ENCODE peak calls at places on chromosomes 11 and 22, in four cellular contexts. U is H9, E is mammary epithelial cell, B is MM.1S. Q is an unnamed sample.

GRCh38 chr11:132125855-132126841 is 755.7 kb downstream of the NTM start:
- DNase-seq in U (peak), E (peak), B (peak), Q (peak)

GRCh38 chr11:102322560-102322959 is 5.3 kb downstream of the BIRC3 start:
- DNase-seq in U (no peak), B (peak), E (no peak), Q (peak)

GRCh38 chr22:23591203-23591791 is 11.2 kb upstream of the IGLL1 start:
- DNase-seq in U (peak), B (peak), E (peak), Q (peak)

GRCh38 chr22:44191036-44191454 is 10.3 kb downstream of the PARVG start:
- DNase-seq in E (peak), U (no peak), B (no peak), Q (no peak)

GRCh38 chr11:130139401-130139800 is 20.2 kb upstream of the ST14 start:
- DNase-seq in B (no peak), E (no peak), U (no peak), Q (no peak)

GRCh38 chr22:30890689-30891442 is 77.7 kb downstream of the MORC2 start:
- DNase-seq in B (peak), E (peak), U (peak), Q (peak)

GRCh38 chr11:79708319-79708928 is 267.6 kb upstream of the TENM4 start:
- DNase-seq in B (peak), E (peak), U (peak), Q (peak)

GRCh38 chr22:50314455-50315288 is 7.2 kb upstream of the PLXNB2 start:
- DNase-seq in U (peak), E (no peak), B (peak), Q (peak)

GRCh38 chr22:36733271-36733670 is 29.7 kb upstream of the CACNG2 start:
- DNase-seq in U (peak), E (no peak), B (no peak), Q (no peak)

GRCh38 chr22:19035474-19036228 is 86.6 kb downstream of the DGCR2 start:
- DNase-seq in E (no peak), B (no peak), U (peak), Q (peak)

GRCh38 chr11:17366491-17366890 is 14.9 kb downstream of the NCR3LG1 start:
- DNase-seq in U (no peak), B (no peak), E (peak), Q (no peak)

GRCh38 chr11:72522186-72522585 is 87.9 kb upstream of the CLPB start:
- DNase-seq in B (no peak), E (no peak), U (no peak), Q (no peak)

GRCh38 chr11:72523991-72524390 is 89.7 kb upstream of the CLPB start:
- DNase-seq in E (no peak), U (no peak), B (no peak), Q (no peak)

GRCh38 chr11:72524711-72525110 is 90.4 kb upstream of the CLPB start:
- DNase-seq in U (no peak), E (peak), B (no peak), Q (no peak)

GRCh38 chr11:72525466-72525865 is 91.1 kb upstream of the CLPB start:
- DNase-seq in U (peak), E (no peak), B (no peak), Q (no peak)

DNA sequence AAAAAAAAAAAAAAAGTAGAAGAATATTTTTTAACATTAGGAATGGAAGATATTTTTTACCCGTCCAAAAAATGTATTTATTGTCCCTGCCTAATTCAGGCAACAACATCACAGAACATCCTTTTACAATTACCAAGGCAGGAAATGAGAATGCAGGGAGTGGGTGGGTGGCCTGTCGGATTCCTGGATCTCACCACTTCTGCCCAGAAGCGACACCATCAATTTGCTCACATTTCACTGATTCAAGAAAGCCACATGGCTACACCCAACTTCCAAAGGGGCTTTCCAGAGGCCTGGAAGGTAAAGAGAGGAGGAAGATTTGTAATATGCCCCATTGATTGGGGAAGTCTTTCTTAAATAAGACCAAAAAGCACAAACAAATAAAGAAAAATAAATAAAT is 93.8 kb upstream of the CLPB start:
- DNase-seq in U (no peak), E (peak), B (no peak), Q (no peak)
- H2AFZ ChIP-seq in U (no peak), E (no peak), B (no peak), Q (no peak)

GRCh38 chr11:97962758-97963157 is 1058.0 kb upstream of the CNTN5 start:
- DNase-seq in B (no peak), U (no peak), E (no peak), Q (no peak)

GRCh38 chr11:97965849-97966646 is 1054.7 kb upstream of the CNTN5 start:
- DNase-seq in U (no peak), B (no peak), E (peak), Q (no peak)

GRCh38 chr11:97963528-97964331 is 1057.0 kb upstream of the CNTN5 start:
- DNase-seq in E (no peak), U (no peak), B (no peak), Q (no peak)

GRCh38 chr11:97966901-97967300 is 1053.8 kb upstream of the CNTN5 start:
- DNase-seq in B (no peak), E (no peak), U (no peak), Q (no peak)

GRCh38 chr11:97964332-97965004 is 1056.3 kb upstream of the CNTN5 start:
- DNase-seq in E (no peak), B (no peak), U (no peak), Q (no peak)
- H2AFZ ChIP-seq in E (peak), B (no peak), U (no peak), Q (no peak)

DNA sequence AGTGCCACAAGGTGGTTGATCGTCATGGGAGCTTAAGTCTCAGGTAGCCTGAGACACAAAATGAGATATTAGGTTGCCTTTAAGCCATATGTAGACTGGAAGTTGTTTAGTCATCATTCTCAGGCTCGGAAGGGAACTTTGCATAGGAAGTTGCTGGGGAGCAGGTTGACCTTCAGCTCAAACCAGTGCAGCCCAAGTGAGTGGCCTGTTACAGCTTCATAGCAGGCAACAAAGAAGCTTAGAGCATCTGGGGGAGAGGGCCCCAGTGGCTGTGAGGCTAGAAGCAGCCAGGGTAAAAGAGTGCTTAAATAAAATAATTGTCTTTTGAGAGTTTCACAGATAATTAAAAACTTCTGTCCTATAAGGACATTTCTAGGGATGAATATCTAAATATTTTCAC is 404.0 kb downstream of the GUCY1A2 start:
- DNase-seq in B (peak), E (no peak), U (no peak), Q (no peak)
- H2AFZ ChIP-seq in B (no peak), E (no peak), U (no peak), Q (peak)

GRCh38 chr11:26806209-26806608 is 84.3 kb upstream of the SLC5A12 start:
- DNase-seq in U (no peak), E (peak), B (no peak), Q (no peak)
- H2AFZ ChIP-seq in U (no peak), E (no peak), B (no peak), Q (no peak)

GRCh38 chr11:23961503-23962338 is 535.1 kb upstream of the LUZP2 start:
- DNase-seq in E (no peak), B (no peak), U (no peak), Q (no peak)
- H2AFZ ChIP-seq in E (no peak), B (no peak), U (no peak), Q (no peak)

GRCh38 chr22:47088480-47089145 is 326.2 kb downstream of the TBC1D22A start:
- DNase-seq in B (no peak), U (no peak), E (no peak), Q (no peak)

GRCh38 chr22:47091241-47091691 is 328.8 kb downstream of the TBC1D22A start:
- DNase-seq in B (no peak), U (no peak), E (peak), Q (no peak)

GRCh38 chr22:47090591-47091240 is 328.3 kb downstream of the TBC1D22A start:
- DNase-seq in E (peak), U (peak), B (no peak), Q (no peak)

GRCh38 chr22:47089374-47089773 is 326.9 kb downstream of the TBC1D22A start:
- DNase-seq in U (no peak), B (no peak), E (no peak), Q (no peak)

DNA sequence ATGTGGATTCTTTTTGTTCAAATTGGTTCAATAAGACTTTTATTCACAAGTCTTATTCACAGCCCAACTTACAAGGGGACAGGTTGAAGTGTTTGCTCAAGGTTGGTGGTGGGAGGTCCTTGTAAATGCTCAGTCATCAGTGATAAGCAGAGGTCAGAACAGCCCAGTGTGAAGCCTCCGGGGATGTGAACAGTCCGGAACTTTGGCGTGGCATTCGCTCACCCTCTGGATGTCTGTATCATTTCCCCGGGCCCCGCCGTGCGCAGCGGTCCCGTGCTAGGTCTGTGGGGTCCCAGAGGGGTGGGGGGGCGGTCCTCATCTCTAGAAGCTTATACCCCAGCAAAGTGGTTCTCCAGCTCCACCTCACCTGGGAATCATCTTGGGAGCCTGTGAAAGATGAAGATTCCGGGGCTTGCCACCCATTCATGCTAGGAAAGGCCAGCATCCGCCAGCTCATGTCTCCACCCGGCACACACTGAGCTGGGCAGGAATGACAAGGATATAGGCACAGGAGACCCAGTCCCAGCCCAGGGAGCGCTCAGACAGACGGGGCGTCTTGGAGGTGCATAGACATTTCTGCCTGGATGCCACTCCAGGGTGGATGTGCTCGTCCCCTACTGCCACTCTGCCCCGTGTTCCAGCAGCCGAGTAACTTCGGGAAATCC is 327.5 kb downstream of the TBC1D22A start:
- DNase-seq in E (no peak), U (no peak), B (no peak), Q (no peak)
- H2AFZ ChIP-seq in E (no peak), U (no peak), B (no peak), Q (no peak)

GRCh38 chr22:27270818-27271510 is 530.6 kb downstream of the MN1 start:
- DNase-seq in U (no peak), B (no peak), E (no peak), Q (no peak)

GRCh38 chr22:27273386-27273785 is 528.2 kb downstream of the MN1 start:
- DNase-seq in B (no peak), E (no peak), U (no peak), Q (no peak)

GRCh38 chr22:27269751-27270586 is 531.6 kb downstream of the MN1 start:
- DNase-seq in U (no peak), E (no peak), B (no peak), Q (no peak)

GRCh38 chr22:27278986-27279385 is 522.6 kb downstream of the MN1 start:
- DNase-seq in B (no peak), E (peak), U (no peak), Q (no peak)

DNA sequence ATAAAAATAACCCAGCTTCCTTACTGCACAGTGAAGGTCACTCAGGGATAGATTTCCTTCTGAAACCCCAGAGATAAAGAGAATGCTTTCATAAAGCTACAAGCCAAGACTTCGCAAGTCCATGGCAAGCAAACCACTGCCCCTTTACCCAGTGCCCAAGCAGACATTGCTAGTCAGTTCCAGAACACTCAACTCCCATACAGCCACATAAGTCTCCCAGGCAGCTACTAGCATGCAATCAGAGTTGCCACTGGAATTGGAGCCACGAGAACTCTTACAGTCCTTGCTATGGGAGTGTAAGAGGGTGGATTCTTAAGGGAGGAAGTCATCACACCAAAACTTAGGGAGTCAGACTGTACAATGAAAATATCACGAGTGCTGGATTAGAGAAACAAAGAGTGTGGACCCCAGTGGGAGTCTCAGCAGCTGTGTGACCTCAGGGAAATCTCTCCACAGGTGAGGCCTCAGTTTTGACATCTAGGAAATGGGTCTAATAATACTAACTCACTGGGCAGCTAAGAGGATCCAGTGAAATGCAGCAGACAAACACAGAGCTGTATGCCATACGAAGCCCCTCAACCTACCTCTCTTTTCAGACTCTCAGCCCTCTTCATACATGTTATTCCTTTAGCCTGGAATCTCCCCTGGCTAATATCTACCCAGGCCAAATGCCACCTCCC is 526.6 kb downstream of the MN1 start:
- DNase-seq in E (no peak), B (no peak), U (no peak), Q (no peak)
- H2AFZ ChIP-seq in E (no peak), B (no peak), U (no peak), Q (no peak)

GRCh38 chr11:99176430-99176829 is 155.7 kb downstream of the CNTN5 start:
- DNase-seq in B (no peak), E (no peak), U (no peak), Q (no peak)
- H2AFZ ChIP-seq in B (no peak), E (no peak), U (no peak), Q (no peak)

Q was measured in DND-41.